ENCODE peak calls at places on chromosomes 3 and 15, in ten cellular contexts. V is mesendoderm; I is activated CD4-positive, alpha-beta T cell treated with anti-CD3 and anti-CD28 coated beads, Interleukin-2, amount 10 ng/mL, durations not matched to agents 7 days and 5 days; X is NCI-H1105 treated with DMSO at 0.1 percent for 48 hours; Q is NCI-H1092; S is amniotic epithelial cell; C is AG20443; U is pancreas; H is GM04504; B is left ventricle myocardium inferior. G is an unnamed sample.

GRCh38 chr3:16715281-16715680 is 110.1 kb upstream of the DAZL start:
- DNase-seq in Q (no peak), U (no peak), V (no peak), C (no peak), B (no peak), I (no peak), X (no peak), S (no peak), H (no peak), G (no peak)

GRCh38 chr3:177729939-177730700 is 532.8 kb upstream of the TBL1XR1 start:
- DNase-seq in I (no peak), S (no peak), U (no peak), Q (peak; percentile 66), B (peak; percentile 61), X (no peak), C (no peak), V (no peak), H (no peak), G (no peak)

GRCh38 chr3:45978348-45978747 is 17.3 kb downstream of the FYCO1 start:
- DNase-seq in U (peak; percentile 69), H (no peak), X (peak; percentile 68), C (no peak), S (no peak), Q (no peak), V (no peak), I (peak; percentile 79), B (no peak), G (no peak)

GRCh38 chr3:183775781-183776180 is 49.6 kb downstream of the MAP6D1 start:
- DNase-seq in V (no peak), I (no peak), Q (no peak), C (no peak), U (no peak), S (peak; percentile 39), B (peak; percentile 46), H (no peak), X (no peak), G (no peak)

GRCh38 chr3:61981005-61981404 is 392.3 kb downstream of the FEZF2 start:
- DNase-seq in B (no peak), I (no peak), C (no peak), S (no peak), U (no peak), H (peak; percentile 18), Q (no peak), X (no peak), V (no peak), G (no peak)

GRCh38 chr15:58383876-58384275 is 47.9 kb upstream of the LIPC start:
- DNase-seq in H (no peak), U (no peak), C (no peak), S (no peak), B (no peak), X (no peak), I (no peak), V (peak; percentile 78), Q (no peak), G (no peak)

GRCh38 chr15:40238927-40239591 is at the start of gene PAK6:
- DNase-seq in S (peak; percentile 64), I (peak; percentile 22), H (no peak), B (no peak), V (peak; percentile 92), C (peak; percentile 83), X (peak; percentile 58), U (peak; percentile 83), Q (no peak), G (no peak)

GRCh38 chr3:177300039-177300833 is 103.0 kb upstream of the TBL1XR1 start:
- DNase-seq in U (peak; percentile 41), H (no peak), Q (peak; percentile 62), I (no peak), B (no peak), X (no peak), C (peak; percentile 18), V (no peak), S (peak; percentile 67), G (peak; percentile 35)

G was measured in globus pallidus.